ENCODE peak calls at places on chromosomes 7 and 10, in six cellular contexts. E is upper lobe of right lung, D is heart left ventricle, P is hepatocyte, V is left lung, Q is GM12878. M is an unnamed sample. For H3K27me3, the result is how much of the 10 kb centered on the place peaks cover.

GRCh38 chr10:133400624-133401424 is 6.9 kb downstream of the MTG1 start:
- DNase-seq in D (no peak), E (peak), P (no peak), Q (peak), V (no peak), M (no peak)

GRCh38 chr10:100829103-100829870 is 83.5 kb upstream of the SLF2 start:
- DNase-seq in E (no peak), V (no peak), Q (no peak), D (no peak), P (no peak), M (no peak)

GRCh38 chr7:137890449-137890916 is 43.7 kb upstream of the DGKI start:
- DNase-seq in E (no peak), P (no peak), D (peak), Q (no peak), V (no peak), M (no peak)

GRCh38 chr7:34296663-34297062 is 361.4 kb upstream of the NPSR1 start:
- DNase-seq in D (no peak), V (no peak), Q (no peak), E (no peak), P (no peak), M (no peak)

GRCh38 chr10:119494224-119495060 is 48.1 kb downstream of the RGS10 start:
- DNase-seq in V (no peak), D (no peak), Q (no peak), E (no peak), P (no peak), M (no peak)

GRCh38 chr10:87750001-87750651 is 67.9 kb downstream of the ATAD1 start:
- DNase-seq in V (no peak), Q (no peak), E (no peak), P (no peak), D (no peak), M (no peak)

GRCh38 chr10:1020460-1020859 is 5.2 kb downstream of the IDI2 start:
- DNase-seq in P (no peak), V (no peak), D (no peak), E (no peak), Q (no peak), M (no peak)

GRCh38 chr7:51000956-51001355 is 218.3 kb upstream of the GRB10 start:
- DNase-seq in P (no peak), Q (no peak), E (no peak), D (no peak), V (no peak), M (no peak)

GRCh38 chr10:79422178-79422892 is 23.1 kb downstream of the ZCCHC24 start:
- DNase-seq in D (no peak), E (no peak), V (peak), Q (no peak), P (peak), M (no peak)

GRCh38 chr7:17075601-17076000 is 193.8 kb upstream of the AGR3 start:
- DNase-seq in Q (no peak), D (no peak), E (no peak), V (no peak), P (no peak), M (no peak)

GRCh38 chr7:37505750-37506353 is 57.2 kb upstream of the ELMO1 start:
- DNase-seq in V (no peak), E (no peak), Q (no peak), P (no peak), D (no peak), M (no peak)

GRCh38 chr7:33339074-33339805 is 209.9 kb downstream of the BBS9 start:
- DNase-seq in V (peak), P (no peak), Q (no peak), D (no peak), E (no peak), M (no peak)

GRCh38 chr7:144738708-144739314 is 97.0 kb downstream of the TPK1 start:
- DNase-seq in E (no peak), Q (no peak), V (no peak), D (no peak), P (peak), M (no peak)

GRCh38 chr10:129057856-129058663 is 409.0 kb upstream of the MGMT start:
- DNase-seq in Q (peak), V (no peak), E (no peak), D (no peak), P (no peak), M (peak)

GRCh38 chr10:132395704-132396494 is 1.1 kb upstream of the PWWP2B start:
- DNase-seq in D (peak), V (peak), P (peak), Q (no peak), E (peak), M (no peak)

GRCh38 chr10:103021150-103021896 is 103.2 kb downstream of the CNNM2 start:
- DNase-seq in E (no peak), P (no peak), D (no peak), Q (no peak), V (no peak), M (no peak)

GRCh38 chr7:158473238-158473637 is 114.4 kb downstream of the PTPRN2 start:
- DNase-seq in D (no peak), Q (no peak), P (no peak), E (peak), V (no peak), M (no peak)

GRCh38 chr7:13165854-13166253 is 478.4 kb downstream of the ARL4A start:
- DNase-seq in Q (no peak), P (no peak), V (no peak), D (no peak), E (no peak), M (no peak)

GRCh38 chr10:12592967-12593366 is 243.6 kb downstream of the CAMK1D start:
- DNase-seq in E (no peak), D (no peak), Q (no peak), P (no peak), V (no peak), M (no peak)

DNA sequence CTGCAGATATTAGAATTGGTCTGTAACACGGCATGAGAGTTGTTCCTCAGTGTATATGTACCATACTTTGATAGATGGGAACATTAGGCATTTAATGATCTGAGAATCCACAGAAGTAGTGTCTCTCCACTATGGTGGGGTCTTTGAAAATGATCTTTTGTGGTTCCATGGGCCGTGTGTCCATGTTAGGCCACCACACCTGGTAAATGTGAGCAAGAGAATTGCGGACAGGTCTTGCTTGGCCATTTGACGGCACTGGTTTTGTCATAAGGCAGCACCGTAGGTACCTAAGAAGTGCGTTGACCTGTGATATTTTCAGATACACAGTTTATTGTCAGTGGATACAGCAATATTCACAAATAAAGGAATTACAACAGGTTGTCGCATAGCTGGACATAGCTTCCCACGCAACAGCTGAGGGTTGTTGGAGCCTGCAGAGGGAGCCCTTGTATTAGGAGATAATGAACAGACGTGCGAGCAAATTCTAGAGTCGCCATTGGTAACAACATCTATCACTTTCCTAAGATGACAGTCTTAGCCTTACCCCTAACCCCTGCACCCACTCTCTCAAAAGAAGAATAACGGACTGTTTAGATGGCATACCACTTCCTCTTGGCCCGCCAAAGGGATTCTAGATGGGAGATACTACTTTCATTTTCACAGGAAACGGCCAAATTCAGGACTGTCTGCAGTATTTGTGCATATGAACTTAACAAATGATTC is 111.4 kb downstream of the COL28A1 start:
- DNase-seq in Q (peak), D (peak), P (peak), V (peak), E (no peak), M (peak)
- H3K4me3 ChIP-seq in Q (peak), D (peak), P (no peak), V (peak), E (peak), M (peak)

DNA sequence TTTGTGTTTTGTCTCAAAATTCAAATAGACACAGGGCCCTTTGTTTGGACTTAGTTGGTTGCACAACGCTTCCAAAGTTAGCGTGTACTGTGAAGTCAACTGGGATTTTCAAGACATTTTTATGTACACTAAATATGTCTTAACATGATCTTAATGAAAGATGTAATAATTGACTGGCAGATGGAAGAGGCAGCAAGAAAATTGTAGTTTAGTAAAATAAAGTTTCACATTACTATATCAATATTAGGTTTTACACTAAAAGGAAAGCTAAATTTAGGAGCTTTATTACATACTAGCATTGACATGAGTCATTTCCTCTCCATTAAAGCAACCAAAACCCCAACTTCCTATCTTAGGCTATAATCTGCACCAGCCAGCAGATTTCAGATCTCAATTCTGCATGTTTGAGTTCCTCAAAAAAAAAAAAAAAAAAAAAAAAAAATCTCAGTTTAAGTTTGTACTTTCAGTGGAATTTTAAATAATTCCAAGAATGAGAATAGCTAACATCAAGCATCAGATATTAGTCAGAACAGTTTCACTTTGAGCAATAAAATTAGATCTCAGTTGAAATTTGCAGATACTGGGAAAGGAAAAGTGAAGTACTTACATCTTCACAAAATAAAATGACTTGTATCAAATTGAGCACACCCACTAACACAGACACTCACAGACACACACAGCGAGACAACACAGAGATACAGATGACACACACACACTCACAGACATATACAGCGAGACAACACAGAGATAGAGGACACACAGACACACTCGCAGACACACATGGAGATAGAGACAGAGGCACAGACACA is 346.6 kb upstream of the KLF6 start:
- DNase-seq in P (peak), V (no peak), E (no peak), Q (peak), D (no peak), M (peak)
- H3K27me3 ChIP-seq in P (under half), V (under half), E (under half), Q (under half), D (under half), M (under half)

GRCh38 chr10:60207894-60208293 is 181.8 kb downstream of the ANK3 start:
- DNase-seq in P (no peak), Q (no peak), D (no peak), E (no peak), V (no peak), M (no peak)
- TF ChIP-seq CTCF in P (no peak), Q (no peak), D (no peak), E (no peak), V (no peak), M (no peak)

DNA sequence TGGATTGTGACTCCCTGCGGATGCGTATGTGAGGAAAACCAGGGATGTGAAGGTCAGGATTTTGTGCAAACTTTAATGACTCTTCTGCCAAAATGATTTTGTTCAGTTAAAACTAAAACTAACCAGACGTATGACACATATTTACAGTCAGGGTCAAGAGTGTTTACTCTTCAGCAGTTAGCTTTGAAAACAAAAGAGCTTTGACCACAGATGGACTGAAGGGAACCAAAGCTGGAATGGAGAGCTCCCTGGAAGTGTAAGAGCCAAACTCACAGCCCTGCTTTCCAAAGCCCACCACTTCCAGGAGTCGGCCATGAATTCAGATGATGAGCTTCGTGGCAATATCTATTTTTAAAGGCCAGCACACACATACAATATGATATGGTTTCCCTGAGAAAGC is 15.5 kb downstream of the SVIL start:
- DNase-seq in P (peak), E (no peak), D (no peak), V (no peak), Q (no peak), M (no peak)
- H3K4me3 ChIP-seq in P (no peak), E (no peak), D (peak), V (no peak), Q (no peak), M (no peak)

GRCh38 chr7:29193316-29194205 is 1.0 kb upstream of the CHN2 start:
- DNase-seq in E (no peak), V (no peak), Q (no peak), D (no peak), P (peak), M (no peak)
- H3K27me3 ChIP-seq in E (under half), V (half or more), Q (under half), D (under half), P (under half), M (under half)

DNA sequence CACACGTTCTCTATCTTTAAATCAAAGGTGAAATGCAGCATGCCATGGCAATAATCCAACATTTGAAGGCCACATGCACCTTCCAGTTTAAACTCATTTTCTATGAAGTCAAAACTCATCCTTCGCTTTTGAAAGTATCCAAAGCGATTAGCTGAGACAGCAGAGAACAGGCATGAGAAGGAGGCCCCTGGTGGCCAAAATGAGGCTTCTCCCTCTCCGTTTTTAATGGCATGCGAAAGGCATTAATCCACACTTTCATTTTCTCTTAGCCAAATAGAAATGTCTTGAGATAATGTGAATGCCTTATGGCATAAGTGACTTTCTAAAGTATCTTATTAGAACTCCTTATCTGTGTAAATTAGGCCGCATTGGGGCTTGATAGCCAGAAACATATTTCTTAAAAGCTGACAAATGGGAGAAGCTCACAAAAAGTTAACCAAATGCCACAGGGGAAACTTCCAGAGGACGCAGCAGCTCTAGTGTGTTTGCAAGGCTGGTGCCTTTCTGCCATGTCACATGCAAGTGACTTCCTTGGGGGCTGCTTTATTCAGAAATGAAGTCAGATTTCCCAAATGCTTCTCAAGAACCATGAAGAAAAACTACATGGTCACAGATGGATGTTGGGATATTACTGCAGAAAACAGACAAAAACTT is 1189.6 kb downstream of the SORCS1 start:
- DNase-seq in V (no peak), E (no peak), D (no peak), P (peak), Q (no peak), M (no peak)
- TF ChIP-seq CTCF in V (peak), E (peak), D (peak), P (peak), Q (peak), M (peak)

DNA sequence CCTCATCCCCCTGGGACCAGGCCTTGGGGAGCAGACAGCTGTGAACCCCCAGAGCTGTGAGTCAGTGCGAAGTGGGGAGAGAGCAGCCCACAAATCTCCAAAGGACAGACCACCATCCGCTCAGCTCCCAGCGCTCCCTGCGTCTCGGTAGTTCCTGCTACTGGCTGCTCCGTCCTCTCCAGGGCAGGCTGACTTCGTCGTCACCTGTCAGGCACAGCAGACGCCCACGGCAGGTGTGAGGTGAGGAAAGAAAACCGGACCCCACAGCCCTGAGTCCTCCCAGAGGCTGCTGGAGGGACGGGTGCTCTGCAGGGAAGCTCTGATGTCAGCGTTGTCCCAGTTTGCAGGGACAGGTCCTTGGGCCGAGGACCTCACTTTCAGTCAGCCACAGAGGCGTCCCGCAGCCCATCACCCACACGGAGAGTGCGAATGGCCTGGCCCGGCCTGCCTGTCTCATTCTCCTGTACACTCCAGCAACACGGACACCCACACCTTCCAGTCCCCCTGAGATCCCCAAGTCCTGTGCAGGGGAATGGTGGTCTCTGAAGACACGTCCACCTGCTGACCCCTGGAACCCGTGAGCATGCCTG is 95.2 kb downstream of the DNAJB6 start:
- DNase-seq in P (no peak), D (peak), E (peak), Q (no peak), V (no peak), M (no peak)
- H3K4me3 ChIP-seq in P (no peak), D (no peak), E (no peak), Q (no peak), V (no peak), M (no peak)

DNA sequence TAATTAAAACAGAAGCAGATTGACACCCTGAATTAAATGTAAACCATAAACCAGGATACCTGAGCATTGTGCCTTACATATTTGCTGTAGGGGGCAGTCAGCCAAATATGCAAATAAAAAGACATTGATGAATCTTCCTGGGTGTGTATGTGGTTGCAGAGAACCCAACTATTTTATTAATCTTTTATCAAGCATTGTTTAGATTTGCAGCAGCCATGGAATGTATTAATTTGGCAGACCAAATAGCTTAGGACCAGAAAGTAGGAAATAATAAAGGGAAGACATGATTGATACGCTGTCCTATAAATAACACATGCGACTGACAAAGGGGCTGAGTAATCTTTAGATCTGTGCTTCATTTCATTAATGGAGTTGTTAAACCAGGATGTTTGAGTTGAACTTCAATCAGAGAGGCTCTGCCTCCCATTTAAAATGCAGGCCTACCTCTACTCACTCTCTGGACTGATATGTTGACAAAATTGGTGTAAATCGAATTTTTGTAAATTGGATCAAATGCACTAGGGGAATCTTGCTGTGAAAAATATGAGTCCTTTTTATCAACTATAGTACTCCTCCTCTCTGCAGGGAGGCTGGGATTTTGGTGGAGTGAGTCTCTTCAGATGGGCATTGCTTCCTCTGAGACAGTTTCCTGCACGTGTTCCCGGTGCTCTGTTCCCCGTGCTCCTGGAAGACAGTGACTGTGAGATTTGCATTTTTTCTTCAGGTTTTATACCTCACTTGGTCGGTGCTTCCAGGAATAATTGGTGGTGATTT is 11.8 kb downstream of the AUTS2 start:
- DNase-seq in P (no peak), V (no peak), E (no peak), D (no peak), Q (no peak), M (no peak)
- H3K27me3 ChIP-seq in P (under half), V (under half), E (under half), D (under half), Q (under half), M (under half)

GRCh38 chr7:22278660-22279059 is 78.3 kb downstream of the RAPGEF5 start:
- DNase-seq in V (no peak), Q (no peak), P (no peak), E (no peak), D (no peak), M (no peak)

GRCh38 chr7:22275574-22276150 is 81.3 kb downstream of the RAPGEF5 start:
- DNase-seq in V (no peak), D (no peak), E (no peak), Q (no peak), P (no peak), M (no peak)

GRCh38 chr7:22281481-22281880 is 75.5 kb downstream of the RAPGEF5 start:
- DNase-seq in D (no peak), P (no peak), E (no peak), V (no peak), Q (no peak), M (no peak)

GRCh38 chr7:22280031-22280430 is 76.9 kb downstream of the RAPGEF5 start:
- DNase-seq in E (no peak), P (no peak), V (no peak), D (no peak), Q (no peak), M (no peak)

DNA sequence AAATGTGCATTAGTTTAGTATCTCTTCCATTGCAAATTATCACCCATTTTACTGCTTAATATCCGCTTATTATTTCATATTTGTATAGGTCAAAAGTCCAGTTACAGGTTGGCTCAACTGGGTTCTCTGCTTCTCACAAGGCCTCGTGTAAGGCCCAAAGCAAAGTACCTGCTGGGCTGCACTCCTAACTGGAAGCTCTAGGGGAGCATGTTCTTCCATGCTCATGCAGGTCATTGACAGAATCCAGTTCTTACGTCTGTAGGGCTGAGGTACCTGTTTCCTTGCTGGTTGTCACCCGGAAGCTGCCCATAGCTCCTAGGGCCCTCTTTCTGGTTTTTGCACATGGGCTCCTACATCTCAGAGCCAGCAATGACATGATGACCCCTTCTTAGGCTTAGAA is 79.6 kb downstream of the RAPGEF5 start:
- DNase-seq in P (no peak), Q (no peak), E (no peak), D (no peak), V (no peak), M (no peak)
- TF ChIP-seq CTCF in P (no peak), Q (no peak), E (no peak), D (no peak), V (no peak), M (no peak)